ENCODE peak calls at places on chromosomes 11 and 22, in five cellular contexts. A is stimulated activated CD4-positive, alpha-beta T cell treated with anti-CD3 and anti-CD28 coated beads, Interleukin-4, amount 100 ng/mL, for 48 hours; X is skeletal muscle cell; R is right atrium auricular region; U is left ventricle myocardium inferior. K is an unnamed sample.
A peak's percentile ranks its signal among the peaks of the same experiment; 100 is the strongest.

GRCh38 chr11:86372586-86372985 is 2.1 kb upstream of the CCDC81 start:
- DNase-seq in R (no peak), X (no peak), A (no peak), U (no peak), K (no peak)

GRCh38 chr11:102147031-102147430 is 36.8 kb downstream of the YAP1 start:
- DNase-seq in R (no peak), U (no peak), X (no peak), A (no peak), K (no peak)

GRCh38 chr11:12581923-12582322 is 92.3 kb upstream of the TEAD1 start:
- DNase-seq in X (peak; percentile 36), U (no peak), A (no peak), R (no peak), K (peak; percentile 38)

GRCh38 chr11:118100691-118101232 is 14.0 kb upstream of the SMIM35 start:
- DNase-seq in R (no peak), A (no peak), U (no peak), X (no peak), K (no peak)

GRCh38 chr11:80103149-80103859 is 662.5 kb upstream of the TENM4 start:
- DNase-seq in X (peak; percentile 87), A (no peak), U (no peak), R (no peak), K (peak; percentile 79)

GRCh38 chr22:27990879-27991278 is 71.8 kb upstream of the PITPNB start:
- DNase-seq in U (peak; percentile 81), A (no peak), R (peak; percentile 84), X (no peak), K (no peak)

GRCh38 chr22:45321827-45322226 is 12.1 kb downstream of the FAM118A start:
- DNase-seq in U (no peak), X (no peak), R (no peak), A (no peak), K (no peak)

GRCh38 chr11:4464216-4465159 is 15.4 kb downstream of the OR52K2 start:
- DNase-seq in A (no peak), U (no peak), R (no peak), X (peak; percentile 18), K (no peak)

GRCh38 chr11:69312418-69313399 is 18.8 kb downstream of the MYEOV start:
- DNase-seq in X (no peak), A (no peak), U (peak; percentile 57), R (no peak), K (no peak)

GRCh38 chr22:33335611-33336279 is 277.6 kb upstream of the SYN3 start:
- DNase-seq in X (no peak), A (no peak), U (no peak), R (no peak), K (no peak)

GRCh38 chr22:49009359-49010063 is 818.2 kb downstream of the BRD1 start:
- DNase-seq in X (no peak), U (no peak), R (peak; percentile 23), A (no peak), K (no peak)

GRCh38 chr11:6443269-6444003 is 2.6 kb upstream of the HPX start:
- DNase-seq in R (peak; percentile 64), X (peak; percentile 12), U (peak; percentile 44), A (peak; percentile 33), K (no peak)

GRCh38 chr22:49554741-49555140 is 272.9 kb downstream of the BRD1 start:
- DNase-seq in R (no peak), A (no peak), U (no peak), X (no peak), K (no peak)

GRCh38 chr11:64835616-64836447 is 8.6 kb downstream of the CDC42BPG start:
- DNase-seq in X (no peak), U (no peak), R (no peak), A (no peak), K (no peak)

GRCh38 chr11:69075421-69076128 is 26.8 kb downstream of the TPCN2 start:
- DNase-seq in X (peak; percentile 70), R (peak; percentile 95), A (no peak), U (peak; percentile 79), K (peak; percentile 91)

GRCh38 chr11:72398058-72398758 is 36.1 kb downstream of the CLPB start:
- DNase-seq in R (no peak), A (no peak), U (no peak), X (no peak), K (no peak)

GRCh38 chr22:19865141-19865829 is 10.6 kb upstream of the GNB1L start:
- DNase-seq in U (no peak), A (no peak), R (no peak), X (no peak), K (no peak)

GRCh38 chr11:116035972-116036371 is 531.8 kb upstream of the CADM1 start:
- DNase-seq in U (no peak), X (no peak), R (no peak), A (no peak), K (no peak)

GRCh38 chr11:2929511-2929879 is 275 bp upstream of the PHLDA2 start:
- DNase-seq in R (no peak), A (no peak), X (no peak), U (no peak), K (no peak)

GRCh38 chr22:31122532-31123291 is at the start of gene INPP5J:
- DNase-seq in U (peak; percentile 59), X (no peak), A (no peak), R (peak; percentile 73), K (no peak)

GRCh38 chr11:65709661-65710060 is 2.4 kb upstream of the KAT5 start:
- DNase-seq in X (no peak), U (no peak), A (no peak), R (no peak), K (no peak)